ENCODE peak calls at places on chromosomes 16 and 17, in nine cellular contexts. O is right atrium auricular region; V is naive thymus-derived CD4-positive, alpha-beta T cell; A is keratinocyte; K is psoas muscle; Z is Karpas-422; N is PC-3; E is lung; R is pancreas. P is an unnamed sample. For H3K36me3, H3K27me3 and H3K4me1, the result is how much of the 10 kb centered on the place peaks cover.

GRCh38 chr17:81179220-81179619 is 13.2 kb upstream of the AATK start:
- DNase-seq in O (no peak), V (no peak), A (no peak), K (no peak), Z (no peak), N (no peak), E (no peak), R (peak), P (peak)

GRCh38 chr16:75471723-75472634 is 7.5 kb upstream of the TMEM170A start:
- DNase-seq in O (peak), V (peak), A (no peak), K (no peak), Z (peak), N (peak), E (no peak), R (peak), P (no peak)

GRCh38 chr17:74134991-74135390 is 68.5 kb upstream of the RPL38 start:
- DNase-seq in O (no peak), V (no peak), A (no peak), K (no peak), Z (no peak), N (no peak), E (no peak), R (no peak), P (no peak)

GRCh38 chr16:11682655-11683096 is 14.4 kb downstream of the SNN start:
- DNase-seq in O (no peak), V (no peak), A (peak), K (no peak), Z (peak), N (no peak), E (no peak), R (no peak), P (no peak)

GRCh38 chr16:85627102-85627834 is 14.1 kb downstream of the GSE1 start:
- DNase-seq in O (no peak), V (no peak), A (no peak), K (no peak), Z (no peak), N (no peak), E (no peak), R (no peak), P (no peak)

GRCh38 chr17:4919511-4920047 is 12.5 kb upstream of the GP1BA start:
- DNase-seq in O (no peak), V (no peak), A (no peak), K (no peak), Z (no peak), N (no peak), E (no peak), R (no peak), P (no peak)

GRCh38 chr16:503150-504071 is 24.1 kb upstream of the CAPN15 start:
- DNase-seq in O (no peak), V (no peak), A (no peak), K (no peak), Z (no peak), N (no peak), E (no peak), R (no peak), P (no peak)

GRCh38 chr16:10971560-10971961 is 27.2 kb downstream of the CLEC16A start:
- DNase-seq in O (no peak), V (peak), A (peak), K (no peak), Z (peak), N (peak), E (peak), R (no peak), P (peak)

GRCh38 chr17:13510062-13510461 is 91.7 kb downstream of the HS3ST3A1 start:
- DNase-seq in O (no peak), V (no peak), A (no peak), K (no peak), Z (no peak), N (no peak), E (no peak), R (no peak), P (no peak)

GRCh38 chr16:64206877-64207276 is 915.0 kb downstream of the CDH11 start:
- DNase-seq in O (no peak), V (no peak), A (no peak), K (no peak), Z (peak), N (no peak), E (no peak), R (no peak), P (no peak)

GRCh38 chr17:61389670-61390478 is 9.8 kb upstream of the TBX2 start:
- DNase-seq in O (no peak), V (peak), A (no peak), K (no peak), Z (peak), N (peak), E (no peak), R (peak), P (no peak)

GRCh38 chr17:17328251-17328650 is 25.1 kb downstream of the NT5M start:
- DNase-seq in O (no peak), V (no peak), A (no peak), K (no peak), Z (no peak), N (no peak), E (no peak), R (no peak), P (no peak)

GRCh38 chr17:77319211-77320031 is 178.7 kb downstream of the SEC14L1 start:
- DNase-seq in O (peak), V (no peak), A (peak), K (peak), Z (peak), N (peak), E (peak), R (no peak), P (peak)

GRCh38 chr17:49843774-49844350 is 4.0 kb downstream of the TAC4 start:
- DNase-seq in O (no peak), V (no peak), A (no peak), K (no peak), Z (peak), N (peak), E (no peak), R (no peak), P (no peak)

GRCh38 chr16:73213761-73214480 is 166.0 kb upstream of the ZFHX3 start:
- DNase-seq in O (no peak), V (no peak), A (no peak), K (no peak), Z (no peak), N (peak), E (no peak), R (no peak), P (no peak)

GRCh38 chr16:46638947-46639925 is 18.1 kb upstream of the SHCBP1 start:
- DNase-seq in O (no peak), V (no peak), A (no peak), K (no peak), Z (no peak), N (peak), E (no peak), R (no peak), P (no peak)

GRCh38 chr17:34884597-34884996 is 76.7 kb downstream of the CCT6B start:
- DNase-seq in O (no peak), V (no peak), A (no peak), K (no peak), Z (no peak), N (no peak), E (no peak), R (no peak), P (no peak)

GRCh38 chr17:74497471-74497870 is 31.0 kb downstream of the CD300A start:
- DNase-seq in O (no peak), V (no peak), A (no peak), K (no peak), Z (no peak), N (no peak), E (no peak), R (no peak), P (no peak)

GRCh38 chr17:1043601-1044251 is 46.8 kb downstream of the TIMM22 start:
- DNase-seq in O (peak), V (no peak), A (no peak), K (peak), Z (no peak), N (no peak), E (no peak), R (peak), P (no peak)

GRCh38 chr16:26454102-26454501 is 612.6 kb upstream of the C16orf82 start:
- DNase-seq in O (no peak), V (no peak), A (no peak), K (no peak), Z (no peak), N (peak), E (no peak), R (no peak), P (no peak)

GRCh38 chr17:47615766-47616424 is 33.8 kb upstream of the KPNB1 start:
- DNase-seq in O (no peak), V (peak), A (no peak), K (no peak), Z (peak), N (peak), E (no peak), R (no peak), P (no peak)

GRCh38 chr17:4988168-4988567 is 693 bp upstream of the CAMTA2 start:
- DNase-seq in O (peak), V (no peak), A (no peak), K (peak), Z (peak), N (no peak), E (no peak), R (no peak), P (no peak)

GRCh38 chr16:58931436-58931835 is 197.3 kb upstream of the GOT2 start:
- DNase-seq in O (no peak), V (no peak), A (no peak), K (no peak), Z (peak), N (no peak), E (no peak), R (no peak), P (no peak)

GRCh38 chr16:69939821-69940585 is 11.1 kb upstream of the CLEC18A start:
- DNase-seq in O (no peak), V (no peak), A (no peak), K (no peak), Z (no peak), N (no peak), E (no peak), R (no peak), P (no peak)

GRCh38 chr17:34989473-34989872 is 9.2 kb downstream of the LIG3 start:
- DNase-seq in O (no peak), V (no peak), A (no peak), K (no peak), Z (no peak), N (no peak), E (no peak), R (no peak), P (no peak)

GRCh38 chr16:70432800-70433455 is 6.0 kb downstream of the ST3GAL2 start:
- DNase-seq in O (peak), V (no peak), A (no peak), K (no peak), Z (peak), N (no peak), E (no peak), R (no peak), P (no peak)

GRCh38 chr17:67577429-67577828 is 140.3 kb upstream of the NOL11 start:
- DNase-seq in O (no peak), V (no peak), A (no peak), K (no peak), Z (no peak), N (no peak), E (no peak), R (no peak), P (no peak)
- H3K36me3 ChIP-seq in O (under half), V (under half), A (under half), K (under half), Z (under half), N (under half), E (under half), R (under half), P (under half)

DNA sequence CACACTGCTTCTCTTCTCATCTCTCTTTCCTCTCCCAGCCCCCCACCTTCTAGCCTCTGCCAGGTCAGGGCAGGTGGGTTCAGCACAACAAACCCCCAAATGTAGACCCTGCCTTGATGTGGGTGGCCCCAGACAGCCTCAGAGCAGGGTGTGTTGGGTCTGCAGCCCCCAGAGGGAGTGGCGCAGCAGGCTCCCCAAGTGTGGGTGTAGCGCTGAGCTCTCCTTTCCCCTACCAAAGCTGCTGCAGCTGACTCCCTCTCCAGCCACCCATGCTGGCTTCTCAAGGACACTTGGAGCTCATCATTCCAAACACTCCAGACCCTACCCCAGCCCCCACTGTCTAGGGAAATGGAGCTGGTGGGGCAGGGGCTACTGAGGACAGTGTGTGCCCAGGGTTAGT is 27.3 kb downstream of the NLRC3 start:
- DNase-seq in O (no peak), V (no peak), A (no peak), K (no peak), Z (no peak), N (no peak), E (no peak), R (no peak), P (no peak)
- H3K27me3 ChIP-seq in O (under half), V (under half), A (under half), K (under half), Z (under half), N (under half), E (under half), R (under half), P (under half)

DNA sequence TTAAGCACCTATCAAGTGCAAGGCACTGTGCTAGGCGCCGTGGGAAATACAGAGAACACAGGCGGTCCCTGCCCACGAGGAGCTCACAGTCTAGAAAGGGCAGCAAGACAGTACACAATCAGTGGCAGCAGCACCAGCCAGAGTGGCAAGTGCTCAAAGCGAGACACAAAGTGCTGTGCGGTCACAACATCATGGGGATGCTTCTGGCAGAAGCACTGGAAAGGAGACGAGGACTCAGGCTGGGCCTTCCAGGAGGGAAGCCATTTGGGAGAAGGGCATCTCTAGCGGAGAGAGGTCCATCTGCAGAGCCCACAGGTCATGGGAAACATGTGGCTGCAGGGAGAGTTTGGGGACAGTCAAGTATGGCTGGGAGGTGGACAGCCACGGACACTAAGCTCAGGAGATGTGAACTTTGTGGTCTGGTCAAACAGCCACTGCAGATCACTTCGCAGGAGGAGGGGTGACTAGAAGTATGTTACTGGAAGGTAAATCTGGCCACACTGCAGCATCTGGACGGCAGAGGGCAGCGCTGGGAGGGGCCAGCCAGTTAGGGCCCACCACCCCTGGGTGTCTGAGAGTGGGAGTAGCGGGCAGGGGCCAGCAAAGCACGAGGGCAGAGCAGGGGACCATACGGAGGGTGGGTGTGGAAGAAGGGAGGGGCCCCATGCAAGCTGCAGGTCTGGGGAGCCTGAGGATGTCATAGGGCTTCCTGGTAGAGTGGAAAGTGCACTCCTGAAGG is 71.1 kb downstream of the N4BP1 start:
- DNase-seq in O (peak), V (no peak), A (no peak), K (no peak), Z (no peak), N (no peak), E (no peak), R (no peak), P (no peak)
- H3K4me1 ChIP-seq in O (under half), V (under half), A (under half), K (half or more), Z (under half), N (under half), E (under half), R (under half), P (under half)

GRCh38 chr16:90032664-90033346 is 13.5 kb upstream of the DBNDD1 start:
- DNase-seq in O (no peak), V (no peak), A (no peak), K (no peak), Z (no peak), N (no peak), E (no peak), R (no peak), P (no peak)

GRCh38 chr16:90034504-90034903 is 15.2 kb upstream of the DBNDD1 start:
- DNase-seq in O (no peak), V (no peak), A (no peak), K (no peak), Z (no peak), N (no peak), E (no peak), R (no peak), P (no peak)

GRCh38 chr16:90035902-90036301 is 16.6 kb upstream of the DBNDD1 start:
- DNase-seq in O (no peak), V (no peak), A (no peak), K (no peak), Z (no peak), N (no peak), E (no peak), R (no peak), P (no peak)

GRCh38 chr16:90040152-90041023 is 21.1 kb upstream of the DBNDD1 start:
- DNase-seq in O (no peak), V (no peak), A (no peak), K (no peak), Z (no peak), N (no peak), E (no peak), R (no peak), P (no peak)

DNA sequence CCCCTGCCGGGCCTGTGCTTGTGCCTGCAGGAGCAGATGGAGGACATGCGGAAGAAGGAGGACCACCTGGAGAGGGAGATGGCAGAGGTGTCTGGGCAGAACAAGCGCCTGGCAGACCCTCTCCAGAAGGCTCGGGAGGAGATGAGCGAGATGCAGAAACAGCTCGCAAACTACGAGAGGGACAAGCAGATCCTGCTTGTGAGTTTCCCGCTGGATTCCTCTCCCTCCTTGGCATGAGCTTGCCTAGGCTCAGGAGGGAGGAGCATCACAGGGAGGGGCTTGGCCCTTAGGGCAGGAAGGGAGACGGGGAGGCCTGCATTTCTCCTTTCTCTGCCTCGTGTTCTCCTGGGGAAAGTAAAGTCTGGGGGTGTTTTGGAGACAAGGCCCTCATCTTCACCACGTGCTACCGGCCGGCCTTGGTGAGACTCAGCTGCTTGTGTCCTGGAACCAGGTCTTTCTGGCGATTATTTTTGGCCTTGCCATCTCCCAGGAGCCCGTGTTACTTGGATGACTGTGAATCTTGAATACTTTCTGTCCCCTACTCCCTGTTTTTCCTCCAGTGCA is 18.0 kb upstream of the DBNDD1 start:
- DNase-seq in O (no peak), V (no peak), A (no peak), K (no peak), Z (no peak), N (no peak), E (no peak), R (no peak), P (no peak)
- H3K36me3 ChIP-seq in O (under half), V (under half), A (under half), K (under half), Z (under half), N (under half), E (under half), R (under half), P (under half)

DNA sequence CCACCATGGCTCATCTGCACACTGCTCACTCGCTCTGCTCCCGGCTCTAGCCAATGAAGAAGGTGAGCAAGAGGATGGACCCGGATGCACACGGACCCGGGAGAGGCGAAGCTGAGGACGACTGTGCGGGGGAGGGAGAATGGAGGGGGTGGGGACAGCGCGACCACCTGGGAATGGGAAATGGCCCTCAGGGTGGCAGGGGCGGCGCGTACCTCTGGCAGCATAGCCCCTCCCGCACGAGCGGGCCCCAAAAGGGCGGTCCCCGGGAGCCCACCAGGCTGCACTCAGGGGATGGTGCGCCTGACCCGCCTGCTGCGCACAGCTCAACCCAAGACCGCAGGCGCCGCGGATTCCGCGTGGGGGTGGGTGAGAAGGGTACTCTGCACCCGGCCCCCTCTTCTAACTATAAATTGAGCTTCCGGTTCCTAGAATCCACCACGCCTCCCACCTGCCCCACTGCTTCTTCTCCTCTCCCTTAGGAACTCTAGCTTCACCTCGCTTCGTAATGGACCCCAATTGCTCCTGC is 6.1 kb downstream of the MT1H start:
- DNase-seq in O (no peak), V (peak), A (no peak), K (no peak), Z (no peak), N (no peak), E (no peak), R (no peak), P (peak)
- H3K27me3 ChIP-seq in O (under half), V (under half), A (under half), K (under half), Z (under half), N (under half), E (under half), R (under half), P (under half)

DNA sequence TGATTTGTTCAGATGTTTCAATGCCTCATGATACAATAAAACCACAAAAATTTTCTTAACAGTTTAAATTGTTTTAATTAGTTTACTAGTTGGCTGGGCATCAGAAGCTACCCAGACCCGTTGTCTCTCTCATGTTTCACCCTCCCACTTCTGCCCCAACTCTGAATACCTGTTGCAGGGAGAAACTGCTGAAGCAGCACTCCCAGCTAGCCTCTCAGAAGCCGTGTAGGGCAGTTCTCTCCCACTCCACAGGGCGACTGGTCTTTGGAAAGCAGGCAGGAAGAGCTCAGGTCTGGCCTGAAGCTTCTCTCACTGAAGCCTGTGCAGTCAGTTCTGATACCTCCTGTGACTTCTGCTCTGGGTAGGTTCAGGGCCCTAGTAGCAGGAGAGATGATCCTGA is 1.6 kb upstream of the EDC4 start:
- DNase-seq in O (no peak), V (no peak), A (no peak), K (no peak), Z (no peak), N (no peak), E (no peak), R (no peak), P (no peak)
- H3K4me1 ChIP-seq in O (under half), V (under half), A (under half), K (under half), Z (under half), N (under half), E (under half), R (under half), P (under half)

P was measured in CD4-positive, alpha-beta memory T cell.